ENCODE peak calls at places on chromosome 11, in seven cellular contexts. One of them, this sample, is unnamed.

GRCh38 chr11:27008811-27009535 is 15.1 kb downstream of the FIBIN start:
- DNase-seq in small intestine: no peak
- DNase-seq in T-helper 1 cell: no peak
- DNase-seq in head of caudate nucleus: no peak
- DNase-seq in stimulated activated CD8-positive, alpha-beta memory T cell treated with anti-CD3 and anti-CD28 coated beads, Interleukin-12 subunit alpha, Interleukin-12 subunit beta, amount 100 ng/mL, for 4 hours: no peak
- DNase-seq in activated naive CD4-positive, alpha-beta T cell: no peak
- DNase-seq in HT1080: no peak
- DNase-seq in this sample: no peak

GRCh38 chr11:64971421-64972233 is at the start of gene MAJIN:
- DNase-seq in small intestine: peak
- DNase-seq in T-helper 1 cell: peak
- DNase-seq in head of caudate nucleus: peak
- DNase-seq in stimulated activated CD8-positive, alpha-beta memory T cell treated with anti-CD3 and anti-CD28 coated beads, Interleukin-12 subunit alpha, Interleukin-12 subunit beta, amount 100 ng/mL, for 4 hours: peak
- DNase-seq in activated naive CD4-positive, alpha-beta T cell: peak
- DNase-seq in HT1080: no peak
- DNase-seq in this sample: peak

GRCh38 chr11:74680703-74681531 is 50.3 kb downstream of the CHRDL2 start:
- DNase-seq in small intestine: no peak
- DNase-seq in T-helper 1 cell: no peak
- DNase-seq in head of caudate nucleus: peak
- DNase-seq in stimulated activated CD8-positive, alpha-beta memory T cell treated with anti-CD3 and anti-CD28 coated beads, Interleukin-12 subunit alpha, Interleukin-12 subunit beta, amount 100 ng/mL, for 4 hours: no peak
- DNase-seq in activated naive CD4-positive, alpha-beta T cell: no peak
- DNase-seq in HT1080: no peak
- DNase-seq in this sample: no peak

GRCh38 chr11:99325807-99326206 is 305.1 kb downstream of the CNTN5 start:
- DNase-seq in small intestine: no peak
- DNase-seq in T-helper 1 cell: no peak
- DNase-seq in head of caudate nucleus: no peak
- DNase-seq in stimulated activated CD8-positive, alpha-beta memory T cell treated with anti-CD3 and anti-CD28 coated beads, Interleukin-12 subunit alpha, Interleukin-12 subunit beta, amount 100 ng/mL, for 4 hours: no peak
- DNase-seq in activated naive CD4-positive, alpha-beta T cell: no peak
- DNase-seq in HT1080: peak
- DNase-seq in this sample: no peak

GRCh38 chr11:28701760-28702449 is 593.7 kb downstream of the METTL15 start:
- DNase-seq in small intestine: peak
- DNase-seq in T-helper 1 cell: no peak
- DNase-seq in head of caudate nucleus: no peak
- DNase-seq in stimulated activated CD8-positive, alpha-beta memory T cell treated with anti-CD3 and anti-CD28 coated beads, Interleukin-12 subunit alpha, Interleukin-12 subunit beta, amount 100 ng/mL, for 4 hours: no peak
- DNase-seq in activated naive CD4-positive, alpha-beta T cell: no peak
- DNase-seq in HT1080: peak
- DNase-seq in this sample: no peak

GRCh38 chr11:76664578-76665061 is 5.9 kb downstream of the LRRC32 start:
- DNase-seq in small intestine: no peak
- DNase-seq in T-helper 1 cell: no peak
- DNase-seq in head of caudate nucleus: no peak
- DNase-seq in stimulated activated CD8-positive, alpha-beta memory T cell treated with anti-CD3 and anti-CD28 coated beads, Interleukin-12 subunit alpha, Interleukin-12 subunit beta, amount 100 ng/mL, for 4 hours: no peak
- DNase-seq in activated naive CD4-positive, alpha-beta T cell: no peak
- DNase-seq in HT1080: peak
- DNase-seq in this sample: no peak

GRCh38 chr11:100810146-100810545 is 123.1 kb downstream of the ARHGAP42 start:
- DNase-seq in small intestine: no peak
- DNase-seq in T-helper 1 cell: no peak
- DNase-seq in head of caudate nucleus: no peak
- DNase-seq in stimulated activated CD8-positive, alpha-beta memory T cell treated with anti-CD3 and anti-CD28 coated beads, Interleukin-12 subunit alpha, Interleukin-12 subunit beta, amount 100 ng/mL, for 4 hours: no peak
- DNase-seq in activated naive CD4-positive, alpha-beta T cell: no peak
- DNase-seq in HT1080: peak
- DNase-seq in this sample: no peak

GRCh38 chr11:127564803-127565202 is 564.2 kb upstream of the KIRREL3 start:
- DNase-seq in small intestine: no peak
- DNase-seq in T-helper 1 cell: no peak
- DNase-seq in head of caudate nucleus: no peak
- DNase-seq in stimulated activated CD8-positive, alpha-beta memory T cell treated with anti-CD3 and anti-CD28 coated beads, Interleukin-12 subunit alpha, Interleukin-12 subunit beta, amount 100 ng/mL, for 4 hours: no peak
- DNase-seq in activated naive CD4-positive, alpha-beta T cell: no peak
- DNase-seq in HT1080: peak
- DNase-seq in this sample: peak

GRCh38 chr11:133947298-133947905 is 9.4 kb downstream of the IGSF9B start:
- DNase-seq in small intestine: no peak
- DNase-seq in T-helper 1 cell: peak
- DNase-seq in head of caudate nucleus: peak
- DNase-seq in stimulated activated CD8-positive, alpha-beta memory T cell treated with anti-CD3 and anti-CD28 coated beads, Interleukin-12 subunit alpha, Interleukin-12 subunit beta, amount 100 ng/mL, for 4 hours: no peak
- DNase-seq in activated naive CD4-positive, alpha-beta T cell: no peak
- DNase-seq in HT1080: peak
- DNase-seq in this sample: peak

GRCh38 chr11:59560290-59560701 is 49.0 kb downstream of the OR4D9 start:
- DNase-seq in small intestine: peak
- DNase-seq in T-helper 1 cell: peak
- DNase-seq in head of caudate nucleus: peak
- DNase-seq in stimulated activated CD8-positive, alpha-beta memory T cell treated with anti-CD3 and anti-CD28 coated beads, Interleukin-12 subunit alpha, Interleukin-12 subunit beta, amount 100 ng/mL, for 4 hours: no peak
- DNase-seq in activated naive CD4-positive, alpha-beta T cell: peak
- DNase-seq in HT1080: peak
- DNase-seq in this sample: peak

GRCh38 chr11:98136357-98136756 is 884.4 kb upstream of the CNTN5 start:
- DNase-seq in small intestine: no peak
- DNase-seq in T-helper 1 cell: no peak
- DNase-seq in head of caudate nucleus: no peak
- DNase-seq in stimulated activated CD8-positive, alpha-beta memory T cell treated with anti-CD3 and anti-CD28 coated beads, Interleukin-12 subunit alpha, Interleukin-12 subunit beta, amount 100 ng/mL, for 4 hours: no peak
- DNase-seq in activated naive CD4-positive, alpha-beta T cell: no peak
- DNase-seq in HT1080: no peak
- DNase-seq in this sample: no peak

GRCh38 chr11:71433648-71434450 is 14.3 kb downstream of the DHCR7 start:
- DNase-seq in small intestine: peak
- DNase-seq in T-helper 1 cell: no peak
- DNase-seq in head of caudate nucleus: no peak
- DNase-seq in stimulated activated CD8-positive, alpha-beta memory T cell treated with anti-CD3 and anti-CD28 coated beads, Interleukin-12 subunit alpha, Interleukin-12 subunit beta, amount 100 ng/mL, for 4 hours: no peak
- DNase-seq in activated naive CD4-positive, alpha-beta T cell: no peak
- DNase-seq in HT1080: no peak
- DNase-seq in this sample: no peak

GRCh38 chr11:67418476-67419281 is 3.2 kb downstream of the CARNS1 start:
- DNase-seq in small intestine: no peak
- DNase-seq in T-helper 1 cell: no peak
- DNase-seq in head of caudate nucleus: no peak
- DNase-seq in stimulated activated CD8-positive, alpha-beta memory T cell treated with anti-CD3 and anti-CD28 coated beads, Interleukin-12 subunit alpha, Interleukin-12 subunit beta, amount 100 ng/mL, for 4 hours: no peak
- DNase-seq in activated naive CD4-positive, alpha-beta T cell: no peak
- DNase-seq in HT1080: no peak
- DNase-seq in this sample: no peak

GRCh38 chr11:108025387-108026080 is 16.8 kb downstream of the CUL5 start:
- DNase-seq in small intestine: no peak
- DNase-seq in T-helper 1 cell: no peak
- DNase-seq in head of caudate nucleus: no peak
- DNase-seq in stimulated activated CD8-positive, alpha-beta memory T cell treated with anti-CD3 and anti-CD28 coated beads, Interleukin-12 subunit alpha, Interleukin-12 subunit beta, amount 100 ng/mL, for 4 hours: no peak
- DNase-seq in activated naive CD4-positive, alpha-beta T cell: no peak
- DNase-seq in HT1080: no peak
- DNase-seq in this sample: no peak